ENCODE peak calls at places on chromosomes 5 and 9, in eight cellular contexts. One of them, this sample, is unnamed.

GRCh38 chr9:26809795-26810194 is 82.8 kb downstream of the CAAP1 start:
- DNase-seq in lower leg skin: no peak
- DNase-seq in AG10803: peak
- DNase-seq in psoas muscle: no peak
- DNase-seq in left lung: no peak
- DNase-seq in AG04449: no peak
- DNase-seq in AG09309: peak
- DNase-seq in thyroid gland: no peak
- DNase-seq in this sample: peak

GRCh38 chr9:134335490-134336173 is 9.4 kb downstream of the RXRA start:
- DNase-seq in lower leg skin: no peak
- DNase-seq in AG10803: no peak
- DNase-seq in psoas muscle: no peak
- DNase-seq in left lung: no peak
- DNase-seq in AG04449: no peak
- DNase-seq in AG09309: no peak
- DNase-seq in thyroid gland: no peak
- DNase-seq in this sample: no peak

GRCh38 chr5:149367249-149367971 is 9.6 kb downstream of the PCYOX1L start:
- DNase-seq in lower leg skin: no peak
- DNase-seq in AG10803: peak
- DNase-seq in psoas muscle: no peak
- DNase-seq in left lung: no peak
- DNase-seq in AG04449: no peak
- DNase-seq in AG09309: no peak
- DNase-seq in thyroid gland: peak
- DNase-seq in this sample: peak

GRCh38 chr9:75265525-75265972 is 177.2 kb downstream of the OSTF1 start:
- DNase-seq in lower leg skin: peak
- DNase-seq in AG10803: peak
- DNase-seq in psoas muscle: peak
- DNase-seq in left lung: no peak
- DNase-seq in AG04449: no peak
- DNase-seq in AG09309: peak
- DNase-seq in thyroid gland: peak
- DNase-seq in this sample: peak

GRCh38 chr5:43367909-43368648 is 44.1 kb downstream of the CCL28 start:
- DNase-seq in lower leg skin: no peak
- DNase-seq in AG10803: no peak
- DNase-seq in psoas muscle: no peak
- DNase-seq in left lung: no peak
- DNase-seq in AG04449: no peak
- DNase-seq in AG09309: no peak
- DNase-seq in thyroid gland: no peak
- DNase-seq in this sample: peak

GRCh38 chr5:104045987-104046386 is 483.4 kb upstream of the NUDT12 start:
- DNase-seq in lower leg skin: no peak
- DNase-seq in AG10803: no peak
- DNase-seq in psoas muscle: no peak
- DNase-seq in left lung: no peak
- DNase-seq in AG04449: no peak
- DNase-seq in AG09309: no peak
- DNase-seq in thyroid gland: peak
- DNase-seq in this sample: no peak

GRCh38 chr5:35003018-35003957 is 44.5 kb downstream of the AGXT2 start:
- DNase-seq in lower leg skin: no peak
- DNase-seq in AG10803: peak
- DNase-seq in psoas muscle: peak
- DNase-seq in left lung: no peak
- DNase-seq in AG04449: no peak
- DNase-seq in AG09309: no peak
- DNase-seq in thyroid gland: peak
- DNase-seq in this sample: peak

GRCh38 chr5:144421411-144421810 is 250.7 kb downstream of the KCTD16 start:
- DNase-seq in lower leg skin: no peak
- DNase-seq in AG10803: peak
- DNase-seq in psoas muscle: no peak
- DNase-seq in left lung: no peak
- DNase-seq in AG04449: no peak
- DNase-seq in AG09309: no peak
- DNase-seq in thyroid gland: peak
- DNase-seq in this sample: peak

GRCh38 chr5:172164773-172165212 is 23.2 kb downstream of the STK10 start:
- DNase-seq in lower leg skin: no peak
- DNase-seq in AG10803: peak
- DNase-seq in psoas muscle: no peak
- DNase-seq in left lung: no peak
- DNase-seq in AG04449: no peak
- DNase-seq in AG09309: no peak
- DNase-seq in thyroid gland: no peak
- DNase-seq in this sample: peak

GRCh38 chr9:98217255-98217654 is 24.8 kb upstream of the CORO2A start:
- DNase-seq in lower leg skin: no peak
- DNase-seq in AG10803: no peak
- DNase-seq in psoas muscle: no peak
- DNase-seq in left lung: no peak
- DNase-seq in AG04449: no peak
- DNase-seq in AG09309: no peak
- DNase-seq in thyroid gland: no peak
- DNase-seq in this sample: no peak

GRCh38 chr9:130451509-130452388 is 7.0 kb downstream of the ASS1 start:
- DNase-seq in lower leg skin: peak
- DNase-seq in AG10803: peak
- DNase-seq in psoas muscle: peak
- DNase-seq in left lung: no peak
- DNase-seq in AG04449: peak
- DNase-seq in AG09309: peak
- DNase-seq in thyroid gland: peak
- DNase-seq in this sample: peak

GRCh38 chr5:149378241-149378805 is 769 bp downstream of the IL17B start:
- DNase-seq in lower leg skin: no peak
- DNase-seq in AG10803: no peak
- DNase-seq in psoas muscle: no peak
- DNase-seq in left lung: no peak
- DNase-seq in AG04449: no peak
- DNase-seq in AG09309: no peak
- DNase-seq in thyroid gland: no peak
- DNase-seq in this sample: no peak

GRCh38 chr5:135457424-135458071 is 5.4 kb upstream of the TIFAB start:
- DNase-seq in lower leg skin: peak
- DNase-seq in AG10803: peak
- DNase-seq in psoas muscle: peak
- DNase-seq in left lung: peak
- DNase-seq in AG04449: no peak
- DNase-seq in AG09309: no peak
- DNase-seq in thyroid gland: peak
- DNase-seq in this sample: peak

GRCh38 chr5:1517838-1518237 is 5.9 kb downstream of the LPCAT1 start:
- DNase-seq in lower leg skin: no peak
- DNase-seq in AG10803: no peak
- DNase-seq in psoas muscle: peak
- DNase-seq in left lung: peak
- DNase-seq in AG04449: no peak
- DNase-seq in AG09309: no peak
- DNase-seq in thyroid gland: peak
- DNase-seq in this sample: no peak

GRCh38 chr5:76291305-76292077 is 111.6 kb upstream of the IQGAP2 start:
- DNase-seq in lower leg skin: no peak
- DNase-seq in AG10803: no peak
- DNase-seq in psoas muscle: no peak
- DNase-seq in left lung: no peak
- DNase-seq in AG04449: no peak
- DNase-seq in AG09309: no peak
- DNase-seq in thyroid gland: peak
- DNase-seq in this sample: no peak

GRCh38 chr9:117825609-117826347 is 121.6 kb downstream of the TLR4 start:
- DNase-seq in lower leg skin: no peak
- DNase-seq in AG10803: no peak
- DNase-seq in psoas muscle: no peak
- DNase-seq in left lung: no peak
- DNase-seq in AG04449: no peak
- DNase-seq in AG09309: no peak
- DNase-seq in thyroid gland: no peak
- DNase-seq in this sample: no peak

GRCh38 chr5:2991884-2992283 is 240.4 kb upstream of the IRX2 start:
- DNase-seq in lower leg skin: no peak
- DNase-seq in AG10803: no peak
- DNase-seq in psoas muscle: no peak
- DNase-seq in left lung: no peak
- DNase-seq in AG04449: no peak
- DNase-seq in AG09309: no peak
- DNase-seq in thyroid gland: no peak
- DNase-seq in this sample: no peak

GRCh38 chr9:100352201-100352726 is 478 bp downstream of the TEX10 start:
- DNase-seq in lower leg skin: peak
- DNase-seq in AG10803: peak
- DNase-seq in psoas muscle: peak
- DNase-seq in left lung: no peak
- DNase-seq in AG04449: no peak
- DNase-seq in AG09309: no peak
- DNase-seq in thyroid gland: peak
- DNase-seq in this sample: no peak

GRCh38 chr9:100350188-100350587 is 2.6 kb downstream of the TEX10 start:
- DNase-seq in lower leg skin: no peak
- DNase-seq in AG10803: no peak
- DNase-seq in psoas muscle: no peak
- DNase-seq in left lung: no peak
- DNase-seq in AG04449: no peak
- DNase-seq in AG09309: no peak
- DNase-seq in thyroid gland: no peak
- DNase-seq in this sample: no peak

GRCh38 chr9:100354121-100354800 is 1.5 kb upstream of the TEX10 start:
- DNase-seq in lower leg skin: no peak
- DNase-seq in AG10803: no peak
- DNase-seq in psoas muscle: no peak
- DNase-seq in left lung: no peak
- DNase-seq in AG04449: no peak
- DNase-seq in AG09309: no peak
- DNase-seq in thyroid gland: no peak
- DNase-seq in this sample: no peak

GRCh38 chr9:100352727-100353505 is at the start of gene TEX10:
- DNase-seq in lower leg skin: peak
- DNase-seq in AG10803: peak
- DNase-seq in psoas muscle: peak
- DNase-seq in left lung: peak
- DNase-seq in AG04449: peak
- DNase-seq in AG09309: peak
- DNase-seq in thyroid gland: peak
- DNase-seq in this sample: peak

DNA sequence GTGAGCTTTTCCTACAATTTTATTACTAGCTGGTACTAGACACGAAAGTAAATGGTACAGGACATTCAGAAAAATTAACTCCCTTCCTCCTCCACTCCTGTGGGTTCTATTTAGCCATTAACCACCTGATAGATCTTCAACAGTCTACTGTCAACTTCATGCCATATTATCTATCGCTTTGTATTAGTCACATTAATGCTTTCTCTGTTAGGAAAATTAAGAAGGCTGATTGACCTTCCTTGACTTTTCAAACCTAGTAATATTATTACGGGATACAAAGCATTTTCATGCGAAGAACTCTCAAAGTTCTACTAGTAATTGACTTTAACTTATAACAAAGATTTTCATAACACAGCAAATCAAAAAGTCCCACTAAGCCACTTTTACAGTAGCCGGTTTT is 1.2 kb downstream of the TEX10 start:
- DNase-seq in lower leg skin: no peak
- DNase-seq in AG10803: no peak
- DNase-seq in psoas muscle: no peak
- DNase-seq in left lung: no peak
- DNase-seq in AG04449: no peak
- DNase-seq in AG09309: no peak
- DNase-seq in thyroid gland: no peak
- DNase-seq in this sample: no peak
- H3K4me3 ChIP-seq in lower leg skin: no peak
- H3K4me3 ChIP-seq in AG10803: peak
- H3K4me3 ChIP-seq in psoas muscle: peak
- H3K4me3 ChIP-seq in left lung: peak
- H3K4me3 ChIP-seq in AG04449: peak
- H3K4me3 ChIP-seq in AG09309: peak
- H3K4me3 ChIP-seq in thyroid gland: no peak
- H3K4me3 ChIP-seq in this sample: peak

GRCh38 chr9:128141604-128142003 is 7.6 kb upstream of the LCN2 start:
- DNase-seq in lower leg skin: no peak
- DNase-seq in AG10803: no peak
- DNase-seq in psoas muscle: no peak
- DNase-seq in left lung: no peak
- DNase-seq in AG04449: no peak
- DNase-seq in AG09309: no peak
- DNase-seq in thyroid gland: no peak
- DNase-seq in this sample: no peak
- H3K4me3 ChIP-seq in lower leg skin: no peak
- H3K4me3 ChIP-seq in AG10803: no peak
- H3K4me3 ChIP-seq in psoas muscle: no peak
- H3K4me3 ChIP-seq in left lung: no peak
- H3K4me3 ChIP-seq in AG04449: no peak
- H3K4me3 ChIP-seq in AG09309: no peak
- H3K4me3 ChIP-seq in thyroid gland: no peak
- H3K4me3 ChIP-seq in this sample: no peak

GRCh38 chr5:123089971-123090640 is 1.1 kb downstream of the PRDM6 start:
- DNase-seq in lower leg skin: no peak
- DNase-seq in AG10803: peak
- DNase-seq in psoas muscle: peak
- DNase-seq in left lung: peak
- DNase-seq in AG04449: no peak
- DNase-seq in AG09309: no peak
- DNase-seq in thyroid gland: peak
- DNase-seq in this sample: peak
- H3K4me3 ChIP-seq in lower leg skin: peak
- H3K4me3 ChIP-seq in AG10803: peak
- H3K4me3 ChIP-seq in psoas muscle: peak
- H3K4me3 ChIP-seq in left lung: peak
- H3K4me3 ChIP-seq in AG04449: peak
- H3K4me3 ChIP-seq in AG09309: peak
- H3K4me3 ChIP-seq in thyroid gland: no peak
- H3K4me3 ChIP-seq in this sample: peak

GRCh38 chr5:31536873-31537272 is 4.8 kb downstream of the C5orf22 start:
- DNase-seq in lower leg skin: no peak
- DNase-seq in AG10803: no peak
- DNase-seq in psoas muscle: no peak
- DNase-seq in left lung: no peak
- DNase-seq in AG04449: no peak
- DNase-seq in AG09309: no peak
- DNase-seq in thyroid gland: no peak
- DNase-seq in this sample: no peak

GRCh38 chr5:31531888-31532710 is at the start of the genes C5orf22 and DROSHA:
- DNase-seq in lower leg skin: peak
- DNase-seq in AG10803: peak
- DNase-seq in psoas muscle: peak
- DNase-seq in left lung: peak
- DNase-seq in AG04449: peak
- DNase-seq in AG09309: peak
- DNase-seq in thyroid gland: peak
- DNase-seq in this sample: peak

GRCh38 chr5:31534527-31535046 is 2.5 kb downstream of the C5orf22 start:
- DNase-seq in lower leg skin: no peak
- DNase-seq in AG10803: no peak
- DNase-seq in psoas muscle: no peak
- DNase-seq in left lung: no peak
- DNase-seq in AG04449: no peak
- DNase-seq in AG09309: no peak
- DNase-seq in thyroid gland: no peak
- DNase-seq in this sample: no peak

GRCh38 chr5:31537349-31537748 is 5.2 kb downstream of the C5orf22 start:
- DNase-seq in lower leg skin: no peak
- DNase-seq in AG10803: no peak
- DNase-seq in psoas muscle: no peak
- DNase-seq in left lung: no peak
- DNase-seq in AG04449: no peak
- DNase-seq in AG09309: no peak
- DNase-seq in thyroid gland: no peak
- DNase-seq in this sample: no peak

GRCh38 chr5:31537856-31538255 is 5.8 kb downstream of the C5orf22 start:
- DNase-seq in lower leg skin: no peak
- DNase-seq in AG10803: peak
- DNase-seq in psoas muscle: no peak
- DNase-seq in left lung: no peak
- DNase-seq in AG04449: peak
- DNase-seq in AG09309: no peak
- DNase-seq in thyroid gland: no peak
- DNase-seq in this sample: peak
- H3K4me3 ChIP-seq in lower leg skin: no peak
- H3K4me3 ChIP-seq in AG10803: no peak
- H3K4me3 ChIP-seq in psoas muscle: no peak
- H3K4me3 ChIP-seq in left lung: no peak
- H3K4me3 ChIP-seq in AG04449: no peak
- H3K4me3 ChIP-seq in AG09309: no peak
- H3K4me3 ChIP-seq in thyroid gland: no peak
- H3K4me3 ChIP-seq in this sample: no peak

This sample was measured in fibroblast of pulmonary artery.